ENCODE peak calls at places on chromosomes 11 and 22, in seven cellular contexts. One of them, this sample, is unnamed.

GRCh38 chr11:120203626-120204025 is 7.2 kb upstream of the OAF start:
- DNase-seq in NCI-H2081: no peak
- DNase-seq in NCI-H2171 treated with DMSO at 0.1 percent for 48 hours: no peak
- DNase-seq in psoas muscle: no peak
- DNase-seq in neural crest cell: no peak
- DNase-seq in adrenal gland: no peak
- DNase-seq in H1: no peak
- DNase-seq in this sample: peak; percentile 1

GRCh38 chr22:47202819-47203553 is 440.5 kb downstream of the TBC1D22A start:
- DNase-seq in NCI-H2081: no peak
- DNase-seq in NCI-H2171 treated with DMSO at 0.1 percent for 48 hours: no peak
- DNase-seq in psoas muscle: no peak
- DNase-seq in neural crest cell: no peak
- DNase-seq in adrenal gland: no peak
- DNase-seq in H1: peak; percentile 1
- DNase-seq in this sample: no peak

GRCh38 chr11:113562981-113563461 is 87.8 kb upstream of the DRD2 start:
- DNase-seq in NCI-H2081: no peak
- DNase-seq in NCI-H2171 treated with DMSO at 0.1 percent for 48 hours: no peak
- DNase-seq in psoas muscle: no peak
- DNase-seq in neural crest cell: no peak
- DNase-seq in adrenal gland: no peak
- DNase-seq in H1: no peak
- DNase-seq in this sample: no peak

GRCh38 chr22:37218771-37219411 is 6.6 kb upstream of the SSTR3 start:
- DNase-seq in NCI-H2081: no peak
- DNase-seq in NCI-H2171 treated with DMSO at 0.1 percent for 48 hours: peak; percentile 34
- DNase-seq in psoas muscle: no peak
- DNase-seq in neural crest cell: no peak
- DNase-seq in adrenal gland: no peak
- DNase-seq in H1: no peak
- DNase-seq in this sample: no peak

GRCh38 chr11:69874178-69874983 is 55.2 kb upstream of the FGF3 start:
- DNase-seq in NCI-H2081: no peak
- DNase-seq in NCI-H2171 treated with DMSO at 0.1 percent for 48 hours: no peak
- DNase-seq in psoas muscle: no peak
- DNase-seq in neural crest cell: no peak
- DNase-seq in adrenal gland: no peak
- DNase-seq in H1: no peak
- DNase-seq in this sample: no peak

GRCh38 chr11:23711981-23712380 is 784.9 kb upstream of the LUZP2 start:
- DNase-seq in NCI-H2081: no peak
- DNase-seq in NCI-H2171 treated with DMSO at 0.1 percent for 48 hours: no peak
- DNase-seq in psoas muscle: no peak
- DNase-seq in neural crest cell: no peak
- DNase-seq in adrenal gland: no peak
- DNase-seq in H1: no peak
- DNase-seq in this sample: no peak

GRCh38 chr11:31887180-31887579 is 76.1 kb upstream of the PAX6 start:
- DNase-seq in NCI-H2081: no peak
- DNase-seq in NCI-H2171 treated with DMSO at 0.1 percent for 48 hours: no peak
- DNase-seq in psoas muscle: no peak
- DNase-seq in neural crest cell: no peak
- DNase-seq in adrenal gland: no peak
- DNase-seq in H1: peak; percentile 89
- DNase-seq in this sample: no peak

GRCh38 chr22:41976961-41977566 is 7.8 kb downstream of the SEPTIN3 start:
- DNase-seq in NCI-H2081: peak; percentile 34
- DNase-seq in NCI-H2171 treated with DMSO at 0.1 percent for 48 hours: peak; percentile 91
- DNase-seq in psoas muscle: no peak
- DNase-seq in neural crest cell: no peak
- DNase-seq in adrenal gland: no peak
- DNase-seq in H1: peak; percentile 64
- DNase-seq in this sample: no peak

GRCh38 chr22:37163096-37163489 is 13.4 kb upstream of the IL2RB start:
- DNase-seq in NCI-H2081: no peak
- DNase-seq in NCI-H2171 treated with DMSO at 0.1 percent for 48 hours: no peak
- DNase-seq in psoas muscle: no peak
- DNase-seq in neural crest cell: no peak
- DNase-seq in adrenal gland: no peak
- DNase-seq in H1: no peak
- DNase-seq in this sample: no peak

GRCh38 chr11:118619444-118620205 is 12.2 kb downstream of the PHLDB1 start:
- DNase-seq in NCI-H2081: no peak
- DNase-seq in NCI-H2171 treated with DMSO at 0.1 percent for 48 hours: peak; percentile 65
- DNase-seq in psoas muscle: peak; percentile 65
- DNase-seq in neural crest cell: no peak
- DNase-seq in adrenal gland: peak; percentile 82
- DNase-seq in H1: no peak
- DNase-seq in this sample: peak; percentile 41

GRCh38 chr22:35918466-35918865 is 110.2 kb downstream of the RBFOX2 start:
- DNase-seq in NCI-H2081: no peak
- DNase-seq in NCI-H2171 treated with DMSO at 0.1 percent for 48 hours: no peak
- DNase-seq in psoas muscle: no peak
- DNase-seq in neural crest cell: no peak
- DNase-seq in adrenal gland: no peak
- DNase-seq in H1: no peak
- DNase-seq in this sample: no peak

GRCh38 chr11:110894224-110894623 is 182.0 kb upstream of the ARHGAP20 start:
- DNase-seq in NCI-H2081: no peak
- DNase-seq in NCI-H2171 treated with DMSO at 0.1 percent for 48 hours: no peak
- DNase-seq in psoas muscle: no peak
- DNase-seq in neural crest cell: no peak
- DNase-seq in adrenal gland: no peak
- DNase-seq in H1: no peak
- DNase-seq in this sample: no peak

GRCh38 chr22:37425800-37426531 is 1.3 kb downstream of the ELFN2 start:
- DNase-seq in NCI-H2081: no peak
- DNase-seq in NCI-H2171 treated with DMSO at 0.1 percent for 48 hours: peak; percentile 75
- DNase-seq in psoas muscle: no peak
- DNase-seq in neural crest cell: no peak
- DNase-seq in adrenal gland: no peak
- DNase-seq in H1: peak; percentile 70
- DNase-seq in this sample: no peak

GRCh38 chr11:10777806-10778205 is 26.8 kb downstream of the CTR9 start:
- DNase-seq in NCI-H2081: no peak
- DNase-seq in NCI-H2171 treated with DMSO at 0.1 percent for 48 hours: no peak
- DNase-seq in psoas muscle: no peak
- DNase-seq in neural crest cell: no peak
- DNase-seq in adrenal gland: no peak
- DNase-seq in H1: no peak
- DNase-seq in this sample: no peak

GRCh38 chr11:130145328-130145812 is 14.2 kb upstream of the ST14 start:
- DNase-seq in NCI-H2081: no peak
- DNase-seq in NCI-H2171 treated with DMSO at 0.1 percent for 48 hours: no peak
- DNase-seq in psoas muscle: no peak
- DNase-seq in neural crest cell: no peak
- DNase-seq in adrenal gland: no peak
- DNase-seq in H1: no peak
- DNase-seq in this sample: no peak

GRCh38 chr11:26219506-26220117 is 112.3 kb upstream of the ANO3 start:
- DNase-seq in NCI-H2081: no peak
- DNase-seq in NCI-H2171 treated with DMSO at 0.1 percent for 48 hours: no peak
- DNase-seq in psoas muscle: no peak
- DNase-seq in neural crest cell: no peak
- DNase-seq in adrenal gland: no peak
- DNase-seq in H1: no peak
- DNase-seq in this sample: no peak

GRCh38 chr11:2685566-2686359 is 14.0 kb downstream of the KCNQ1OT1 start:
- DNase-seq in NCI-H2081: no peak
- DNase-seq in NCI-H2171 treated with DMSO at 0.1 percent for 48 hours: no peak
- DNase-seq in psoas muscle: no peak
- DNase-seq in neural crest cell: no peak
- DNase-seq in adrenal gland: no peak
- DNase-seq in H1: no peak
- DNase-seq in this sample: no peak

GRCh38 chr11:64580387-64580786 is 10.6 kb upstream of the SLC22A12 start:
- DNase-seq in NCI-H2081: no peak
- DNase-seq in NCI-H2171 treated with DMSO at 0.1 percent for 48 hours: no peak
- DNase-seq in psoas muscle: no peak
- DNase-seq in neural crest cell: no peak
- DNase-seq in adrenal gland: no peak
- DNase-seq in H1: no peak
- DNase-seq in this sample: peak; percentile 15

GRCh38 chr11:67290801-67291200 is 1.7 kb downstream of the ANKRD13D start:
- DNase-seq in NCI-H2081: no peak
- DNase-seq in NCI-H2171 treated with DMSO at 0.1 percent for 48 hours: no peak
- DNase-seq in psoas muscle: peak; percentile 66
- DNase-seq in neural crest cell: no peak
- DNase-seq in adrenal gland: no peak
- DNase-seq in H1: no peak
- DNase-seq in this sample: peak; percentile 65

GRCh38 chr22:41535244-41535643 is 9.0 kb downstream of the POLR3H start:
- DNase-seq in NCI-H2081: no peak
- DNase-seq in NCI-H2171 treated with DMSO at 0.1 percent for 48 hours: peak; percentile 34
- DNase-seq in psoas muscle: no peak
- DNase-seq in neural crest cell: no peak
- DNase-seq in adrenal gland: no peak
- DNase-seq in H1: no peak
- DNase-seq in this sample: no peak

This sample was measured in left ventricle myocardium superior.